ENCODE peak calls at places on chromosomes 2 and 18, in six cellular contexts. H is NCI-H69, K is dermis microvascular lymphatic vessel endothelial cell, U is brain microvascular endothelial cell, Q is kidney epithelial cell, T is LoVo. C is an unnamed sample.

GRCh38 chr2:236959876-236960275 is 125.8 kb upstream of the COPS8 start:
- DNase-seq in H (no peak), T (no peak), U (no peak), Q (no peak), K (no peak), C (no peak)

GRCh38 chr2:11746376-11746806 is at the start of gene LPIN1:
- DNase-seq in Q (no peak), H (peak; percentile 93), T (peak; percentile 87), K (peak; percentile 89), U (peak; percentile 81), C (peak; percentile 96)

GRCh38 chr2:217797661-217798069 is 205.1 kb downstream of the TNS1 start:
- DNase-seq in U (no peak), Q (no peak), H (peak; percentile 25), K (peak; percentile 21), T (no peak), C (no peak)

GRCh38 chr2:101120124-101120996 is 30.8 kb downstream of the TBC1D8 start:
- DNase-seq in T (peak; percentile 86), K (peak; percentile 92), U (peak; percentile 54), Q (peak; percentile 79), H (peak; percentile 51), C (peak; percentile 86)

GRCh38 chr18:55265130-55265675 is 305.9 kb upstream of the CCDC68 start:
- DNase-seq in K (peak; percentile 75), U (no peak), H (no peak), T (no peak), Q (no peak), C (peak; percentile 54)

GRCh38 chr2:64018715-64019082 is 529 bp downstream of the VPS54 start:
- DNase-seq in U (peak; percentile 6), T (no peak), K (peak; percentile 64), H (peak; percentile 63), Q (no peak), C (peak; percentile 82)

GRCh38 chr18:77366067-77366724 is 116.5 kb downstream of the GALR1 start:
- DNase-seq in T (no peak), U (no peak), K (no peak), Q (no peak), H (peak; percentile 32), C (no peak)

GRCh38 chr2:163601377-163601776 is 134.4 kb downstream of the FIGN start:
- DNase-seq in T (no peak), U (peak; percentile 57), Q (peak; percentile 75), K (no peak), H (peak; percentile 80), C (peak; percentile 29)

GRCh38 chr18:46370898-46371297 is 266.7 kb downstream of the HAUS1 start:
- DNase-seq in H (no peak), T (no peak), U (no peak), K (no peak), Q (no peak), C (no peak)

GRCh38 chr18:23706971-23707640 is 17.9 kb downstream of the LAMA3 start:
- DNase-seq in T (no peak), Q (no peak), H (peak; percentile 68), U (no peak), K (no peak), C (no peak)

GRCh38 chr2:9771481-9772017 is 71.7 kb upstream of the TAF1B start:
- DNase-seq in Q (peak; percentile 59), T (no peak), K (peak; percentile 29), H (peak; percentile 13), U (peak; percentile 76), C (peak; percentile 78)

GRCh38 chr2:202418511-202418910 is 42.4 kb downstream of the BMPR2 start:
- DNase-seq in U (no peak), H (no peak), Q (no peak), K (peak; percentile 42), T (no peak), C (no peak)

GRCh38 chr2:10405441-10405840 is 42.7 kb downstream of the ODC1 start:
- DNase-seq in H (peak; percentile 86), K (peak; percentile 80), Q (peak; percentile 95), U (peak; percentile 45), T (no peak), C (peak; percentile 78)

GRCh38 chr18:58054041-58054733 is 10.2 kb downstream of the NEDD4L start:
- DNase-seq in K (no peak), Q (no peak), U (peak; percentile 26), H (no peak), T (peak; percentile 12), C (no peak)

GRCh38 chr18:73646196-73646595 is 501.4 kb downstream of the FBXO15 start:
- DNase-seq in Q (no peak), H (no peak), T (no peak), U (no peak), K (peak; percentile 18), C (no peak)

GRCh38 chr2:144834363-144834762 is 314.4 kb upstream of the ZEB2 start:
- DNase-seq in T (no peak), H (no peak), U (no peak), K (no peak), Q (no peak), C (no peak)

GRCh38 chr2:174027956-174028355 is 62.8 kb upstream of the SP3 start:
- DNase-seq in T (no peak), U (no peak), Q (no peak), H (no peak), K (no peak), C (peak; percentile 29)

GRCh38 chr2:130332271-130333073 is 10.2 kb upstream of the IMP4 start:
- DNase-seq in H (peak; percentile 59), Q (peak; percentile 21), K (peak; percentile 68), U (peak; percentile 70), T (peak; percentile 74), C (peak; percentile 89)

GRCh38 chr18:79422022-79422782 is 26.5 kb downstream of the NFATC1 start:
- DNase-seq in Q (no peak), H (no peak), T (no peak), K (peak; percentile 28), U (peak; percentile 68), C (no peak)

GRCh38 chr18:36766836-36767235 is 62.0 kb downstream of the TPGS2 start:
- DNase-seq in T (no peak), K (no peak), Q (no peak), U (no peak), H (no peak), C (no peak)

C was measured in left kidney.